ENCODE peak calls at places on chromosomes 12 and 14, in eight cellular contexts. S, A, F, I, T, J, H and R are unnamed samples.

GRCh38 chr14:106564058-106564643 is 1037.8 kb downstream of the TMEM121 start:
- DNase-seq in S (no peak), A (no peak), F (no peak), I (no peak), T (peak; percentile 1), J (no peak), H (peak; percentile 8), R (no peak)

GRCh38 chr14:36967892-36968555 is 204.4 kb downstream of the SLC25A21 start:
- DNase-seq in S (no peak), A (no peak), F (no peak), I (no peak), T (no peak), J (no peak), H (no peak), R (no peak)

GRCh38 chr14:23861666-23862065 is 91.9 kb upstream of the DHRS4 start:
- DNase-seq in S (peak; percentile 48), A (no peak), F (no peak), I (no peak), T (no peak), J (no peak), H (no peak), R (no peak)

GRCh38 chr14:22099942-22100763 is 426.5 kb upstream of the OR4E1 start:
- DNase-seq in S (peak; percentile 36), A (peak; percentile 56), F (no peak), I (no peak), T (peak; percentile 62), J (peak; percentile 58), H (no peak), R (no peak)

GRCh38 chr12:9692909-9693308 is 23.4 kb downstream of the CLEC2D start:
- DNase-seq in S (no peak), A (no peak), F (no peak), I (no peak), T (peak; percentile 12), J (no peak), H (no peak), R (no peak)

GRCh38 chr14:100738704-100739131 is 12.0 kb downstream of the DLK1 start:
- DNase-seq in S (peak; percentile 6), A (no peak), F (no peak), I (no peak), T (no peak), J (no peak), H (no peak), R (no peak)

GRCh38 chr12:113955109-113955970 is 10.8 kb downstream of the RBM19 start:
- DNase-seq in S (no peak), A (peak; percentile 54), F (peak; percentile 30), I (no peak), T (peak; percentile 33), J (peak; percentile 2), H (peak; percentile 50), R (no peak)

GRCh38 chr12:19643635-19644034 is 204.3 kb downstream of the AEBP2 start:
- DNase-seq in S (no peak), A (no peak), F (peak; percentile 46), I (peak; percentile 42), T (peak; percentile 73), J (peak; percentile 72), H (no peak), R (no peak)

GRCh38 chr12:109389146-109389545 is 41.4 kb downstream of the MYO1H start:
- DNase-seq in S (no peak), A (no peak), F (no peak), I (no peak), T (no peak), J (no peak), H (no peak), R (no peak)

GRCh38 chr12:44709166-44709565 is 166.9 kb downstream of the NELL2 start:
- DNase-seq in S (no peak), A (no peak), F (no peak), I (no peak), T (no peak), J (no peak), H (no peak), R (no peak)

GRCh38 chr12:71155228-71155627 is 2.6 kb downstream of the TSPAN8 start:
- DNase-seq in S (no peak), A (no peak), F (no peak), I (peak; percentile 64), T (no peak), J (no peak), H (no peak), R (no peak)

GRCh38 chr14:23167006-23167847 is 16.2 kb downstream of the SLC7A8 start:
- DNase-seq in S (no peak), A (no peak), F (no peak), I (no peak), T (no peak), J (no peak), H (no peak), R (no peak)

GRCh38 chr12:8483081-8483479 is 27.3 kb downstream of the CLEC6A start:
- DNase-seq in S (no peak), A (no peak), F (no peak), I (no peak), T (no peak), J (no peak), H (no peak), R (no peak)

GRCh38 chr12:89971880-89972279 is 263.2 kb upstream of the ATP2B1 start:
- DNase-seq in S (no peak), A (no peak), F (no peak), I (no peak), T (peak; percentile 52), J (peak; percentile 37), H (no peak), R (no peak)

GRCh38 chr14:101972126-101972785 is 7.9 kb downstream of the DYNC1H1 start:
- DNase-seq in S (peak; percentile 69), A (no peak), F (peak; percentile 95), I (no peak), T (peak; percentile 100), J (peak; percentile 99), H (peak; percentile 41), R (no peak)

GRCh38 chr12:19507823-19508222 is 68.5 kb downstream of the AEBP2 start:
- DNase-seq in S (no peak), A (no peak), F (peak; percentile 50), I (no peak), T (peak; percentile 61), J (peak; percentile 49), H (no peak), R (no peak)

GRCh38 chr12:104730761-104731160 is 227.3 kb downstream of the SLC41A2 start:
- DNase-seq in S (no peak), A (no peak), F (no peak), I (no peak), T (no peak), J (no peak), H (no peak), R (no peak)

GRCh38 chr12:107079172-107080011 is 14.0 kb downstream of the CRY1 start:
- DNase-seq in S (no peak), A (no peak), F (peak; percentile 38), I (no peak), T (peak; percentile 60), J (peak; percentile 46), H (no peak), R (no peak)